ENCODE peak calls at places on chromosome 3, in seven cellular contexts. L is ovary, V is A673, T is A549, K is pancreas, Z is PC-9, P is upper lobe of right lung. X is an unnamed sample.

GRCh38 chr3:32401541-32402052 is 9.9 kb downstream of the CMTM7 start:
- DNase-seq in L (peak; percentile 80), V (peak; percentile 71), T (peak; percentile 64), K (peak; percentile 85), Z (peak; percentile 53), P (peak; percentile 87), X (no peak)

GRCh38 chr3:4360817-4361216 is 57.6 kb downstream of the SETMAR start:
- DNase-seq in L (no peak), V (no peak), T (no peak), K (no peak), Z (no peak), P (no peak), X (no peak)

GRCh38 chr3:84967767-84968581 is 9.2 kb downstream of the CADM2 start:
- DNase-seq in L (no peak), V (peak; percentile 65), T (no peak), K (no peak), Z (no peak), P (no peak), X (peak; percentile 50)

GRCh38 chr3:23461069-23461468 is 257.9 kb downstream of the UBE2E2 start:
- DNase-seq in L (no peak), V (no peak), T (no peak), K (no peak), Z (no peak), P (no peak), X (no peak)

GRCh38 chr3:65952842-65953241 is 85.9 kb downstream of the MAGI1 start:
- DNase-seq in L (no peak), V (no peak), T (no peak), K (no peak), Z (no peak), P (no peak), X (no peak)

GRCh38 chr3:50248387-50248786 is 12.4 kb downstream of the GNAI2 start:
- DNase-seq in L (no peak), V (no peak), T (no peak), K (no peak), Z (peak; percentile 32), P (no peak), X (no peak)

GRCh38 chr3:13177641-13178040 is 104.4 kb upstream of the IQSEC1 start:
- DNase-seq in L (no peak), V (no peak), T (no peak), K (no peak), Z (no peak), P (no peak), X (no peak)

GRCh38 chr3:127764841-127765362 is 57.4 kb downstream of the MGLL start:
- DNase-seq in L (no peak), V (no peak), T (no peak), K (no peak), Z (no peak), P (no peak), X (no peak)

GRCh38 chr3:141550926-141551665 is 64.3 kb downstream of the RASA2 start:
- DNase-seq in L (no peak), V (no peak), T (no peak), K (no peak), Z (no peak), P (no peak), X (no peak)

GRCh38 chr3:45817788-45818523 is 21.6 kb upstream of the SLC6A20 start:
- DNase-seq in L (no peak), V (no peak), T (peak; percentile 72), K (no peak), Z (peak; percentile 95), P (no peak), X (no peak)

GRCh38 chr3:133926736-133927542 is 31.3 kb upstream of the RAB6B start:
- DNase-seq in L (no peak), V (peak; percentile 35), T (no peak), K (no peak), Z (no peak), P (no peak), X (no peak)

GRCh38 chr3:73719877-73720276 is 95.1 kb upstream of the PDZRN3 start:
- DNase-seq in L (peak; percentile 46), V (no peak), T (no peak), K (no peak), Z (no peak), P (no peak), X (no peak)

GRCh38 chr3:71511037-71511436 is 72.5 kb downstream of the FOXP1 start:
- DNase-seq in L (no peak), V (no peak), T (peak; percentile 65), K (no peak), Z (no peak), P (no peak), X (no peak)
- H3K27ac ChIP-seq in L (no peak overlapping the region), V (peak overlapping the region; percentile 30), T (peak overlapping the region; percentile 90), K (no peak overlapping the region), Z (no peak overlapping the region), P (no peak overlapping the region), X (peak overlapping the region; percentile 73)

GRCh38 chr3:159200176-159200575 is 398.3 kb downstream of the MFSD1 start:
- DNase-seq in L (no peak), V (no peak), T (no peak), K (no peak), Z (peak; percentile 86), P (no peak), X (no peak)
- H3K27ac ChIP-seq in L (no peak overlapping the region), V (no peak overlapping the region), T (no peak overlapping the region), K (no peak overlapping the region), Z (no peak overlapping the region), P (no peak overlapping the region), X (no peak overlapping the region)

GRCh38 chr3:94064243-94064642 is 1.4 kb downstream of the NSUN3 start:
- DNase-seq in L (no peak), V (no peak), T (no peak), K (no peak), Z (peak; percentile 18), P (no peak), X (no peak)
- H3K27ac ChIP-seq in L (no peak overlapping the region), V (peak overlapping the region; percentile 97), T (peak overlapping the region; percentile 94), K (no peak overlapping the region), Z (no peak overlapping the region), P (no peak overlapping the region), X (no peak overlapping the region)

GRCh38 chr3:124383051-124383450 is 347.2 kb upstream of the UMPS start:
- DNase-seq in L (no peak), V (no peak), T (no peak), K (no peak), Z (no peak), P (no peak), X (no peak)
- H3K27ac ChIP-seq in L (no peak overlapping the region), V (no peak overlapping the region), T (no peak overlapping the region), K (no peak overlapping the region), Z (no peak overlapping the region), P (no peak overlapping the region), X (no peak overlapping the region)

DNA sequence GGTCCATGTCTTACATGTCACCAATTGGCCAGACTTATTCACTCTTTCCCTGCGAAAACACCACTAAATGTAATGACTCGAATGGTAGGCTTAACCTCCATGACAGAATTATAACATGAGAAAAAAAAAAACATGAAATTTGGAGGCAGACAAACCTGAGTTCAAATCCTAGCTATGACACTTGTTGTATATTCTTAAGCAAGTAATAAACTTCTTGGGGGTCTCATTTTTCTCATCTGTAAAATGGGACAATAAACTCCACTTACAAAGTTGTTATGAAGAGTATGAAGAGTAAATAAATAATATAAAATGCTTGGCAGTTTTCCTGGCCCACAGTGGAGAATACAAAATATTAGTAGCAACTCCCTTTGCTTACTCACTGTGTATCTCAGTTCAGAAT is 11.4 kb upstream of the EIF1B start:
- DNase-seq in L (no peak), V (no peak), T (no peak), K (no peak), Z (no peak), P (no peak), X (no peak)
- H3K27ac ChIP-seq in L (no peak overlapping the region), V (no peak overlapping the region), T (no peak overlapping the region), K (no peak overlapping the region), Z (no peak overlapping the region), P (no peak overlapping the region), X (no peak overlapping the region)

DNA sequence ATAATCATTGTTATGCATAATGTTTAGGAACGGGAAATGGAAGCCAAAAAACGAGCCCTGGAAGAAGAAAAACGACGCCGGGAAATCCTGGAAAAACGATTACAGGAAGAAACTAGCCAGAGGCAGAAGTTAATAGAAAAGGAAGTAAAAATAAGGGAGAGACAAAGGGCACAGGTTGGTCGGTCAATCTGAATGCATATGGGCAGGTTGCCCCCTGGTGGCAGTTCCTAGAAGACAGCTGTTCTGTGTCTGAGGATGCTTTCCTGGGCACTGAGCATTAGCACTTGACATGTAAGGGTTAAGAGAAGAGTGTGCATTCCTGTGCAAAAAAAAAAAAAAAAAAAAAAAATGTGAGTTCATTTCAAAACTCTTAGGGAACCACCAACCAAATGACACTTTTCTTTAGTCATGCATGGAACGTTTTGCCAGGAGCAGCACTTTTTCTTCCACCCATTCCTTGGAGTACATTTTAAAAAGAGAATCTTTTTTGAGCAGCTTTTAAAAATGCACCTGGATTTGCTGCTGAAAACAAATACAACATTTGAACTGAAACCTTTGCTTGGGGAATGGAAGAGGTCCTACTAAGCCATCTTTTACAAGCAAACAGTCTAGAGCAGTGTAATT is 11.1 kb upstream of the ABHD10 start:
- DNase-seq in L (peak; percentile 80), V (peak; percentile 83), T (peak; percentile 84), K (peak; percentile 85), Z (peak; percentile 71), P (peak; percentile 72), X (peak; percentile 34)
- H3K27ac ChIP-seq in L (no peak overlapping the region), V (no peak overlapping the region), T (peak overlapping the region; percentile 79), K (no peak overlapping the region), Z (peak overlapping the region; percentile 54), P (peak overlapping the region; percentile 2), X (no peak overlapping the region)

DNA sequence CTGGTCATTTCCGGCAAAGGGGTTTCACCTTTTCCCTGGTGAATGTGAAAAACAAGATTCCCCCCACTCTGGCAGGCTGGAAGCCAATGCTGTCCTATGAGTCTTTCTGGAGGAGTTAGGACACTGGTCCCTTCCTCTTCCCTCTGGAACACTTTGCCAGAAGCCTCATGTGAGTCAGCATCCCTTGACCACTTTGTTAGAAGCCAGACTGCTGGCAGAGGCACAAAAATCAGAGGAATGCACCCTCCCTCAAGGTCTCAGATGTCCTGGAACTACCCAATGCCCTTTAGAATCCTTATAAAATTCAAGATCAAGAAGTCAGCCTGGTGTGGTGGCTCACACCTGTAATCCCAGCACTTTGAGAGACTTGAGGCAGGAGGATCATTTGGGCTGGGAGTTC is 26.6 kb downstream of the ITGB5 start:
- DNase-seq in L (no peak), V (no peak), T (peak; percentile 94), K (no peak), Z (peak; percentile 95), P (no peak), X (no peak)
- H3K27ac ChIP-seq in L (no peak overlapping the region), V (no peak overlapping the region), T (peak overlapping the region; percentile 90), K (no peak overlapping the region), Z (peak overlapping the region; percentile 65), P (peak overlapping the region; percentile 58), X (no peak overlapping the region)

GRCh38 chr3:197298858-197299854 is 744 bp upstream of the DLG1 start:
- DNase-seq in L (peak; percentile 52), V (no peak), T (peak; percentile 40), K (peak; percentile 78), Z (peak; percentile 80), P (peak; percentile 86), X (no peak)
- H3K27ac ChIP-seq in L (no peak overlapping the region), V (peak overlapping the region; percentile 94), T (peak overlapping the region; percentile 99), K (peak overlapping the region; percentile 92), Z (peak overlapping the region; percentile 81), P (peak overlapping the region; percentile 94), X (peak overlapping the region; percentile 48)